ENCODE peak calls at places on chromosomes 3 and 15, in four cellular contexts. P, F, S and E are unnamed samples.

GRCh38 chr15:32677238-32677750 is 35.8 kb downstream of the SCG5 start:
- DNase-seq in S (peak), P (no peak), F (no peak), E (no peak)

GRCh38 chr3:177553586-177553985 is 356.3 kb upstream of the TBL1XR1 start:
- DNase-seq in P (no peak), F (no peak), S (no peak), E (no peak)

GRCh38 chr3:178048768-178049167 is 487.5 kb upstream of the KCNMB2 start:
- DNase-seq in F (no peak), S (no peak), P (no peak), E (no peak)

GRCh38 chr15:36877294-36877693 is 223.1 kb downstream of the MEIS2 start:
- DNase-seq in P (no peak), S (no peak), F (no peak), E (no peak)

GRCh38 chr3:69080233-69080644 is at the start of gene UBA3:
- DNase-seq in F (peak), P (peak), S (peak), E (peak)

GRCh38 chr3:36969540-36970432 is 23.1 kb downstream of the EPM2AIP1 start:
- DNase-seq in P (no peak), F (peak), S (no peak), E (no peak)

GRCh38 chr3:197104738-197105137 is 75.1 kb upstream of the MELTF start:
- DNase-seq in F (no peak), S (no peak), P (no peak), E (no peak)

GRCh38 chr3:14761121-14761672 is 57.6 kb upstream of the FGD5 start:
- DNase-seq in F (no peak), P (no peak), S (no peak), E (no peak)

GRCh38 chr3:178343433-178344038 is 192.7 kb upstream of the KCNMB2 start:
- DNase-seq in P (no peak), S (no peak), F (no peak), E (no peak)

GRCh38 chr3:98513136-98513535 is 9.6 kb downstream of the CLDND1 start:
- DNase-seq in F (no peak), P (no peak), S (no peak), E (no peak)

GRCh38 chr15:57859130-57859685 is 152.7 kb downstream of the POLR2M start:
- DNase-seq in S (no peak), F (no peak), P (no peak), E (no peak)

GRCh38 chr15:48202068-48202467 is 4.0 kb upstream of the SLC12A1 start:
- DNase-seq in S (no peak), P (no peak), F (no peak), E (no peak)

GRCh38 chr3:42493126-42493797 is 9.2 kb upstream of the VIPR1 start:
- DNase-seq in S (no peak), P (peak), F (peak), E (no peak)

GRCh38 chr15:41695750-41696436 is 35.7 kb downstream of the MGA start:
- DNase-seq in F (no peak), P (no peak), S (peak), E (no peak)

GRCh38 chr15:62880278-62880677 is 162.3 kb upstream of the TPM1 start:
- DNase-seq in F (no peak), P (no peak), S (no peak), E (no peak)

GRCh38 chr15:62883938-62884479 is 158.5 kb upstream of the TPM1 start:
- DNase-seq in P (no peak), F (no peak), S (no peak), E (no peak)

GRCh38 chr15:62879770-62880169 is 162.8 kb upstream of the TPM1 start:
- DNase-seq in S (no peak), F (no peak), P (no peak), E (no peak)

GRCh38 chr15:62878070-62878469 is 164.5 kb upstream of the TPM1 start:
- DNase-seq in S (no peak), P (no peak), F (no peak), E (no peak)

GRCh38 chr15:62881056-62881455 is 161.5 kb upstream of the TPM1 start:
- DNase-seq in P (no peak), S (no peak), F (no peak), E (no peak)
- TF ChIP-seq CTCF in P (no peak), S (no peak), F (no peak), E (no peak)

DNA sequence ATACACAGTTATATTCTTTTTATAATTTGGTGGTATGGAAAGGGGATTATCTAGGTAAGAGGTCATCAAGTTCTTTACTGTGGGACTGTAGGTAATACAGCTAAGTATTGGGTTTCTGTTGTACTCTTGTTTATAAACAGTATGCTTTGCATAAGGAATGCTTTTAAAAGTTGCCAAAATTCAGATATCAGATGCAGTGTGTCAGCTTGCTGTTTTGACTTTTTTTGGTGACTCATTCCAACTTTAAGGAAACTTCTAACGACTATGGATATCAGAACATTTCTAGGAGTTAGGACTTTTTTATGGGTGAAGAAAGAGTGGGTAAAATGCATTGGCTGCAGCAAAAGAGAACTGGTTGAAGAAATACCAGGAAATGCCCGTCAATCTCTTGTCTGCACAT is 2.8 kb downstream of the SCAANT1 start:
- DNase-seq in P (no peak), F (no peak), S (no peak), E (no peak)
- TF ChIP-seq CTCF in P (no peak), F (no peak), S (no peak), E (no peak)

DNA sequence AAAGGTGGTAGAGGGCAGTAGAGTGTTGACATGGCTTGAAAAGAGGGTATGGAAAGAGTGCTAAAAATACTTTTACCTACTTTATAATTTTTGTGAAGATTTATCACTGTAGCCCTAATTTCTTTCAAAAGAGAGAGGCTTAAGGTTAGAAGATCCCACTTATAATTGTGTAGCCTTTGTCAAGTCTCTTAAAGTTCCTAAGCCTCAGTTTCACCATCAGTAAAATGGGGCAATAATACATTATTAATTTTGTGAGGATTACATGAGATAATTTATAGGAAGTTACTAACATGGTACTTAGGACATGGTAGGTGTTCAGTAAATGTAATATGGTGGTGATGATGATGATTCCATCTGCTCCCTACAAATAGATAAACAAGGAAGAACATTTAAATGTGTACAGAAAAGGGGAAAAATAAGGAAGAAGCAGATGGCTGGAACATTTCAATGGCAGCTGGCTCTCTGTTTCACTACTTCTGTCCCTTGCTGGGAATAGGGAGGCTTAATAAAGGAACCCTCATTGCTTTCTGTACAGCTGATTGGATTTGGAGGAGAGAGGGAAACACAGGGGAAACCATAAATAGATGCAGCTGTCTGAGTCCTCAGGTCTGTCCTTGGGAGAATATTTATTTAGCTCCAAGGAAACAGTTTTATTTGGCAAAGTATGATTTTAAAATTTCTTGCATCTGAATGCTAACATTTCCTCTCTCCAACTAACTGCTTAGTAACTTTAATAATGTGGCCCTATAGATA is 208.5 kb upstream of the ADAMTS9 start:
- DNase-seq in F (no peak), P (no peak), S (no peak), E (no peak)
- TF ChIP-seq CTCF in F (no peak), P (no peak), S (no peak), E (no peak)

GRCh38 chr3:32951410-32951811 is at the start of gene CCR4:
- DNase-seq in P (no peak), F (no peak), S (no peak), E (no peak)

GRCh38 chr3:32952369-32953067 is 1.1 kb downstream of the CCR4 start:
- DNase-seq in F (no peak), S (no peak), P (no peak), E (no peak)

GRCh38 chr3:32948625-32949445 is 2.6 kb upstream of the CCR4 start:
- DNase-seq in F (no peak), P (no peak), S (no peak), E (no peak)

GRCh38 chr3:32947466-32948238 is 3.8 kb upstream of the CCR4 start:
- DNase-seq in S (peak), F (peak), P (no peak), E (peak)

DNA sequence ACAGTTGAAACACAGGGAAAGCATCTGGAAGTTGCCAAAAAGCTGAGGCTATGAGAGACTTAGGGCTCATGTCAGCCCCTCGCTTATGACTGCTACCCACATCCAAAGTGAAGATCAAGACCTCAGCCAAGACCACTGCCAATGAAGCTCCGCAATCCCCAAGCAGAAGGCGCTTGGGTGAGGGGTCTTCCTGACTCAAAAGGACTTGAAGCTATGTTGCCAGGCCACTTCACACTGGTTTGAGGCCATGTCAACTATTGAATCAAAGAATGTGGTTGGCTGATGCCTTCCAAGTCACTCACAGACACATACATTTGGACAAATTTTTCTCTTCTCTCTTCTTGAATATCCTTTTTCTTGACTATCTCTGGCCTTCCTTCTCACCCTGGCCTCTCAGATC is 928 bp upstream of the CCR4 start:
- DNase-seq in F (no peak), P (no peak), S (no peak), E (no peak)
- TF ChIP-seq CTCF in F (no peak), P (no peak), S (no peak), E (no peak)

DNA sequence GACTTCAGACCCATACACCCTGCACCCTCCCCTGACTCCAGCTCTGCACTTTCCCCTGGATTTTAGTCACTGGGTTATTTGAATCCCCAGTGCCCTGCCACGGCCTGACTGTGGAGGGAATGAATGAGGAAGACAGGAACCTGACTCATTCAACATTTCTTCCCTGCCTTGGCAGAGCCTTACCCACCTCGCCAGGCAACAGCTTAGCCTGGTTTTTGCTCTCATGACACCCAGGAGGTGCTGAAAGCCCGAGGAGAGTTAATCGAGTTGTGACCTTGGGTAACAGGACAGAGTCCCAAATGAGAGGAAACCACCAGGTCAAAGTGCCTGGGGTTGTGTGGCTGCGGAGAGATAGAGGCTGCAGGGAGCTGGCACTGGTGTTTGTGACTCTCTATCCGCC is 128.3 kb downstream of the SMAD6 start:
- DNase-seq in F (no peak), P (no peak), S (no peak), E (no peak)
- TF ChIP-seq CTCF in F (no peak), P (no peak), S (no peak), E (no peak)